ENCODE peak calls at places on chromosomes 2 and 18, in five cellular contexts. One of them, this sample, is unnamed.

GRCh38 chr2:170822885-170823799 is 6.5 kb downstream of the GAD1 start:
- DNase-seq in kidney: peak
- DNase-seq in activated T-cell treated with anti-CD3 and anti-CD28 coated beads, Interleukin-2, amount 50 U/mL, for 1 hour: peak
- DNase-seq in memory B cell: no peak
- DNase-seq in NCI-H2081: no peak
- DNase-seq in this sample: no peak

GRCh38 chr2:61763605-61764034 is 90.2 kb downstream of the FAM161A start:
- DNase-seq in kidney: peak
- DNase-seq in activated T-cell treated with anti-CD3 and anti-CD28 coated beads, Interleukin-2, amount 50 U/mL, for 1 hour: no peak
- DNase-seq in memory B cell: no peak
- DNase-seq in NCI-H2081: peak
- DNase-seq in this sample: no peak

GRCh38 chr2:17476060-17476459 is 42.2 kb downstream of the RAD51AP2 start:
- DNase-seq in kidney: no peak
- DNase-seq in activated T-cell treated with anti-CD3 and anti-CD28 coated beads, Interleukin-2, amount 50 U/mL, for 1 hour: no peak
- DNase-seq in memory B cell: no peak
- DNase-seq in NCI-H2081: no peak
- DNase-seq in this sample: no peak

GRCh38 chr2:224039080-224039769 is at the start of gene SERPINE2:
- DNase-seq in kidney: peak
- DNase-seq in activated T-cell treated with anti-CD3 and anti-CD28 coated beads, Interleukin-2, amount 50 U/mL, for 1 hour: peak
- DNase-seq in memory B cell: peak
- DNase-seq in NCI-H2081: peak
- DNase-seq in this sample: no peak

GRCh38 chr18:6207119-6207518 is 207.6 kb downstream of the L3MBTL4 start:
- DNase-seq in kidney: no peak
- DNase-seq in activated T-cell treated with anti-CD3 and anti-CD28 coated beads, Interleukin-2, amount 50 U/mL, for 1 hour: no peak
- DNase-seq in memory B cell: no peak
- DNase-seq in NCI-H2081: no peak
- DNase-seq in this sample: no peak

GRCh38 chr18:41849632-41850031 is 105.4 kb upstream of the PIK3C3 start:
- DNase-seq in kidney: no peak
- DNase-seq in activated T-cell treated with anti-CD3 and anti-CD28 coated beads, Interleukin-2, amount 50 U/mL, for 1 hour: no peak
- DNase-seq in memory B cell: no peak
- DNase-seq in NCI-H2081: no peak
- DNase-seq in this sample: no peak

GRCh38 chr2:197269173-197269572 is 41.4 kb downstream of the ANKRD44 start:
- DNase-seq in kidney: no peak
- DNase-seq in activated T-cell treated with anti-CD3 and anti-CD28 coated beads, Interleukin-2, amount 50 U/mL, for 1 hour: no peak
- DNase-seq in memory B cell: no peak
- DNase-seq in NCI-H2081: no peak
- DNase-seq in this sample: no peak

GRCh38 chr2:199307461-199307860 is 150.3 kb downstream of the SATB2 start:
- DNase-seq in kidney: no peak
- DNase-seq in activated T-cell treated with anti-CD3 and anti-CD28 coated beads, Interleukin-2, amount 50 U/mL, for 1 hour: no peak
- DNase-seq in memory B cell: no peak
- DNase-seq in NCI-H2081: no peak
- DNase-seq in this sample: no peak

GRCh38 chr2:237154050-237154638 is 68.5 kb downstream of the COPS8 start:
- DNase-seq in kidney: no peak
- DNase-seq in activated T-cell treated with anti-CD3 and anti-CD28 coated beads, Interleukin-2, amount 50 U/mL, for 1 hour: peak
- DNase-seq in memory B cell: peak
- DNase-seq in NCI-H2081: peak
- DNase-seq in this sample: no peak

GRCh38 chr2:111029135-111029927 is 91.4 kb upstream of the BCL2L11 start:
- DNase-seq in kidney: no peak
- DNase-seq in activated T-cell treated with anti-CD3 and anti-CD28 coated beads, Interleukin-2, amount 50 U/mL, for 1 hour: no peak
- DNase-seq in memory B cell: no peak
- DNase-seq in NCI-H2081: no peak
- DNase-seq in this sample: no peak

GRCh38 chr2:133461484-133461883 is 106.8 kb downstream of the NCKAP5 start:
- DNase-seq in kidney: no peak
- DNase-seq in activated T-cell treated with anti-CD3 and anti-CD28 coated beads, Interleukin-2, amount 50 U/mL, for 1 hour: no peak
- DNase-seq in memory B cell: no peak
- DNase-seq in NCI-H2081: no peak
- DNase-seq in this sample: no peak

This sample was measured in chondrocyte.